ENCODE peak calls at places on chromosomes 2 and 18, in seven cellular contexts. Z, X, E, F, T, G and U are unnamed samples.
A peak's percentile ranks its signal among the peaks of the same experiment; 100 is the strongest.

GRCh38 chr2:86584164-86584913 is 21.1 kb upstream of the CHMP3 start:
- DNase-seq in G (no peak), T (no peak), Z (no peak), X (peak; percentile 82), E (peak; percentile 60), F (no peak), U (no peak)

GRCh38 chr2:168357799-168358504 is 98.1 kb upstream of the CERS6 start:
- DNase-seq in E (no peak), F (no peak), X (no peak), G (peak; percentile 9), T (no peak), Z (no peak), U (no peak)

GRCh38 chr2:24360050-24360962 is at the start of gene ITSN2:
- DNase-seq in T (peak; percentile 71), Z (peak; percentile 67), F (peak; percentile 90), E (peak; percentile 66), G (peak; percentile 76), X (peak; percentile 64), U (no peak)

GRCh38 chr2:26054598-26055348 is 20.9 kb downstream of the RAB10 start:
- DNase-seq in X (peak; percentile 48), Z (no peak), G (no peak), E (peak; percentile 25), T (no peak), F (no peak), U (no peak)

GRCh38 chr2:188527701-188528100 is 236.0 kb downstream of the GULP1 start:
- DNase-seq in T (no peak), G (no peak), Z (no peak), X (no peak), E (no peak), F (no peak), U (no peak)

GRCh38 chr2:236684534-236685256 is 115.1 kb downstream of the ACKR3 start:
- DNase-seq in F (no peak), G (no peak), E (no peak), T (no peak), Z (no peak), X (no peak), U (no peak)

GRCh38 chr2:239279508-239280295 is 121.1 kb downstream of the HDAC4 start:
- DNase-seq in Z (no peak), T (no peak), X (no peak), F (no peak), G (no peak), E (no peak), U (no peak)

GRCh38 chr2:16798472-16798871 is 132.8 kb upstream of the CYRIA start:
- DNase-seq in T (no peak), X (no peak), Z (no peak), E (no peak), F (no peak), G (no peak), U (no peak)

GRCh38 chr2:196337618-196337953 is 166.2 kb upstream of the STK17B start:
- DNase-seq in F (no peak), X (no peak), E (no peak), G (no peak), T (no peak), Z (no peak), U (no peak)

GRCh38 chr2:227566012-227566411 is 32.7 kb upstream of the SCYGR2 start:
- DNase-seq in F (no peak), E (no peak), X (no peak), G (no peak), T (no peak), Z (no peak), U (no peak)

GRCh38 chr2:18516112-18516511 is 44.3 kb downstream of the RDH14 start:
- DNase-seq in Z (no peak), G (no peak), X (peak; percentile 89), F (no peak), E (peak; percentile 70), T (no peak), U (no peak)

GRCh38 chr2:73285162-73285739 is 973 bp upstream of the FBXO41 start:
- DNase-seq in T (no peak), Z (peak; percentile 53), X (no peak), F (no peak), G (no peak), E (peak; percentile 3), U (no peak)

GRCh38 chr2:105235388-105236059 is 6.0 kb upstream of the GPR45 start:
- DNase-seq in X (peak; percentile 87), G (peak; percentile 41), T (peak; percentile 37), Z (peak; percentile 23), F (peak; percentile 66), E (peak; percentile 75), U (peak; percentile 19)

GRCh38 chr2:149783284-149783683 is 195.7 kb upstream of the MMADHC start:
- DNase-seq in G (no peak), X (no peak), Z (no peak), E (no peak), F (no peak), T (no peak), U (no peak)

GRCh38 chr2:204321910-204322765 is 223.1 kb upstream of the PARD3B start:
- DNase-seq in G (no peak), X (peak; percentile 39), T (no peak), F (no peak), E (peak; percentile 68), Z (no peak), U (no peak)

GRCh38 chr2:132669854-132670103 is 226 bp downstream of the LYPD1 start:
- DNase-seq in T (peak; percentile 66), G (peak; percentile 63), X (peak; percentile 12), F (no peak), E (no peak), Z (no peak), U (no peak)

GRCh38 chr18:74683573-74683972 is 85.9 kb downstream of the ZNF407 start:
- DNase-seq in T (no peak), F (no peak), Z (no peak), G (no peak), X (no peak), E (no peak), U (no peak)

GRCh38 chr2:16150456-16151280 is 210.3 kb downstream of the MYCN start:
- DNase-seq in X (no peak), F (no peak), G (no peak), E (no peak), T (no peak), Z (no peak), U (no peak)